ENCODE peak calls at places on chromosomes 1 and 21, in nine cellular contexts. L, J, T, C, Q, O, X, B and Z are unnamed samples.

GRCh38 chr1:7561331-7561921 is 209.7 kb upstream of the VAMP3 start:
- DNase-seq in L (no peak), B (peak), T (no peak), Q (no peak), X (no peak), O (no peak), C (no peak), J (no peak), Z (no peak)

GRCh38 chr1:111515291-111516007 is 12.0 kb upstream of the ADORA3 start:
- DNase-seq in L (peak), O (no peak), C (no peak), J (no peak), X (no peak), B (no peak), T (no peak), Q (peak), Z (no peak)

GRCh38 chr1:28248273-28249012 is 10.9 kb upstream of the SESN2 start:
- DNase-seq in X (peak), Q (peak), B (peak), T (peak), J (peak), O (peak), L (peak), C (no peak), Z (peak)

GRCh38 chr1:19706136-19706535 is 41.5 kb downstream of the HTR6 start:
- DNase-seq in C (no peak), Q (no peak), B (no peak), O (no peak), L (no peak), J (no peak), T (no peak), X (no peak), Z (no peak)

GRCh38 chr1:206608108-206608698 is 4.1 kb downstream of the EIF2D start:
- DNase-seq in Q (no peak), L (no peak), C (no peak), B (peak), T (no peak), X (peak), O (peak), J (no peak), Z (peak)

GRCh38 chr1:236204656-236205055 is 62.3 kb downstream of the GPR137B start:
- DNase-seq in O (no peak), X (no peak), L (no peak), C (no peak), Q (no peak), T (no peak), J (no peak), B (no peak), Z (no peak)

GRCh38 chr21:42413093-42413492 is 9.4 kb downstream of the UBASH3A start:
- DNase-seq in O (no peak), B (no peak), T (no peak), C (no peak), X (no peak), L (no peak), Q (no peak), J (no peak), Z (no peak)

GRCh38 chr1:98405581-98406059 is 255.9 kb upstream of the SNX7 start:
- DNase-seq in J (no peak), C (no peak), T (no peak), L (no peak), B (peak), O (no peak), X (no peak), Q (no peak), Z (no peak)

GRCh38 chr1:84634536-84635205 is 55.6 kb downstream of the SSX2IP start:
- DNase-seq in T (no peak), Q (no peak), O (no peak), L (no peak), C (no peak), B (no peak), J (no peak), X (no peak), Z (no peak)

GRCh38 chr1:27316860-27317259 is 5.1 kb upstream of the TMEM222 start:
- DNase-seq in O (no peak), L (no peak), T (no peak), B (no peak), J (no peak), C (no peak), Q (no peak), X (no peak), Z (no peak)

GRCh38 chr1:51897699-51898031 is 19.1 kb upstream of the NRDC start:
- DNase-seq in J (no peak), O (no peak), X (no peak), L (no peak), Q (no peak), T (peak), B (no peak), C (peak), Z (no peak)

GRCh38 chr1:201710632-201711031 is 118.3 kb upstream of the IPO9 start:
- DNase-seq in B (no peak), X (no peak), O (no peak), Q (no peak), L (no peak), T (no peak), C (no peak), J (no peak), Z (no peak)